ENCODE peak calls at places on chromosomes 5 and 9, in seven cellular contexts. S, A, C, E, N, Z and U are unnamed samples.

GRCh38 chr5:115377468-115378217 is 81.2 kb upstream of the CCDC112 start:
- DNase-seq in S (no peak), A (no peak), C (no peak), E (peak; percentile 58), N (no peak), Z (no peak), U (no peak)

GRCh38 chr5:168408561-168409321 is 77.5 kb upstream of the RARS1 start:
- DNase-seq in S (no peak), A (no peak), C (no peak), E (no peak), N (no peak), Z (no peak), U (no peak)

GRCh38 chr5:154782812-154783592 is 27.8 kb downstream of the LARP1 start:
- DNase-seq in S (no peak), A (no peak), C (no peak), E (no peak), N (no peak), Z (no peak), U (no peak)

GRCh38 chr9:550267-550790 is 291.2 kb upstream of the DMRT1 start:
- DNase-seq in S (no peak), A (no peak), C (no peak), E (no peak), N (no peak), Z (no peak), U (no peak)

GRCh38 chr5:109868737-109869136 is 179.0 kb downstream of the MAN2A1 start:
- DNase-seq in S (no peak), A (no peak), C (no peak), E (peak; percentile 45), N (no peak), Z (no peak), U (no peak)

GRCh38 chr9:23825143-23825531 is 903 bp downstream of the ELAVL2 start:
- DNase-seq in S (no peak), A (no peak), C (no peak), E (no peak), N (no peak), Z (peak; percentile 60), U (no peak)

GRCh38 chr5:132224721-132225120 is 2.9 kb downstream of the P4HA2 start:
- DNase-seq in S (no peak), A (no peak), C (no peak), E (no peak), N (no peak), Z (no peak), U (no peak)

GRCh38 chr9:86304236-86304730 is 21.9 kb upstream of the ISCA1 start:
- DNase-seq in S (no peak), A (no peak), C (no peak), E (no peak), N (no peak), Z (no peak), U (no peak)

GRCh38 chr5:172920447-172920849 is 38.8 kb upstream of the RPL26L1 start:
- DNase-seq in S (no peak), A (no peak), C (no peak), E (peak; percentile 88), N (no peak), Z (no peak), U (no peak)

GRCh38 chr5:126867237-126867636 is 90.3 kb downstream of the LMNB1 start:
- DNase-seq in S (no peak), A (no peak), C (no peak), E (no peak), N (no peak), Z (no peak), U (no peak)

GRCh38 chr5:135033026-135033861 is 784 bp downstream of the PITX1 start:
- DNase-seq in S (no peak), A (no peak), C (no peak), E (peak; percentile 65), N (no peak), Z (peak; percentile 78), U (no peak)

GRCh38 chr5:53423724-53424123 is 56.7 kb upstream of the FST start:
- DNase-seq in S (no peak), A (no peak), C (no peak), E (no peak), N (no peak), Z (no peak), U (no peak)

GRCh38 chr5:65151632-65152031 is 330.1 kb downstream of the ADAMTS6 start:
- DNase-seq in S (no peak), A (no peak), C (no peak), E (no peak), N (no peak), Z (no peak), U (no peak)

GRCh38 chr5:115424446-115424845 is 120.1 kb downstream of the FEM1C start:
- DNase-seq in S (no peak), A (no peak), C (no peak), E (no peak), N (no peak), Z (no peak), U (no peak)

GRCh38 chr9:5621327-5621726 is 7.6 kb upstream of the RIC1 start:
- DNase-seq in S (no peak), A (no peak), C (no peak), E (peak; percentile 88), N (no peak), Z (no peak), U (no peak)

GRCh38 chr5:57383093-57383861 is 99.3 kb downstream of the ACTBL2 start:
- DNase-seq in S (no peak), A (no peak), C (no peak), E (peak; percentile 95), N (no peak), Z (no peak), U (no peak)

GRCh38 chr9:134562146-134562753 is 79.4 kb upstream of the COL5A1 start:
- DNase-seq in S (no peak), A (no peak), C (no peak), E (no peak), N (no peak), Z (peak; percentile 16), U (no peak)

GRCh38 chr5:103908327-103909099 is 345.9 kb upstream of the NUDT12 start:
- DNase-seq in S (no peak), A (no peak), C (no peak), E (no peak), N (no peak), Z (no peak), U (no peak)

GRCh38 chr9:107387401-107387800 is 102.2 kb downstream of the KLF4 start:
- DNase-seq in S (no peak), A (no peak), C (no peak), E (no peak), N (no peak), Z (no peak), U (no peak)

GRCh38 chr5:39716532-39716971 is 291.8 kb upstream of the DAB2 start:
- DNase-seq in S (no peak), A (peak; percentile 4), C (no peak), E (peak; percentile 45), N (no peak), Z (peak; percentile 62), U (no peak)

GRCh38 chr5:172223901-172224873 is 30.2 kb downstream of the EFCAB9 start:
- DNase-seq in S (no peak), A (no peak), C (no peak), E (no peak), N (no peak), Z (no peak), U (no peak)

GRCh38 chr9:114507726-114508125 is 2.5 kb upstream of the WHRN start:
- DNase-seq in S (no peak), A (no peak), C (no peak), E (no peak), N (no peak), Z (no peak), U (no peak)

GRCh38 chr5:174556756-174557155 is 167.6 kb upstream of the MSX2 start:
- DNase-seq in S (no peak), A (no peak), C (no peak), E (no peak), N (no peak), Z (no peak), U (no peak)

GRCh38 chr9:92206490-92206889 is 87.0 kb downstream of the IARS1 start:
- DNase-seq in S (no peak), A (no peak), C (no peak), E (no peak), N (no peak), Z (no peak), U (no peak)

GRCh38 chr5:2998106-2998505 is 246.6 kb upstream of the IRX2 start:
- DNase-seq in S (no peak), A (no peak), C (no peak), E (no peak), N (no peak), Z (no peak), U (no peak)

GRCh38 chr9:134885647-134886412 is 5.2 kb downstream of the FCN2 start:
- DNase-seq in S (no peak), A (no peak), C (no peak), E (peak; percentile 1), N (no peak), Z (no peak), U (no peak)

GRCh38 chr5:96718635-96719077 is 56.5 kb downstream of the CAST start:
- DNase-seq in S (peak; percentile 57), A (no peak), C (no peak), E (peak; percentile 49), N (no peak), Z (no peak), U (no peak)

GRCh38 chr5:120942551-120942950 is 478.5 kb downstream of the PRR16 start:
- DNase-seq in S (no peak), A (no peak), C (no peak), E (peak; percentile 16), N (no peak), Z (no peak), U (no peak)

GRCh38 chr5:177412603-177413233 is 3.4 kb upstream of the F12 start:
- DNase-seq in S (no peak), A (no peak), C (no peak), E (no peak), N (no peak), Z (no peak), U (no peak)

GRCh38 chr5:157890825-157891587 is 32.1 kb upstream of the CLINT1 start:
- DNase-seq in S (no peak), A (no peak), C (no peak), E (no peak), N (no peak), Z (no peak), U (no peak)

GRCh38 chr9:77935974-77936373 is 95.6 kb downstream of the GNAQ start:
- DNase-seq in S (no peak), A (no peak), C (no peak), E (no peak), N (no peak), Z (no peak), U (peak; percentile 87)

GRCh38 chr9:138120511-138121437 is 243.2 kb downstream of the CACNA1B start:
- DNase-seq in S (no peak), A (no peak), C (no peak), E (no peak), N (no peak), Z (peak; percentile 34), U (no peak)

GRCh38 chr5:127550652-127551409 is 33.4 kb downstream of the PRRC1 start:
- DNase-seq in S (no peak), A (no peak), C (no peak), E (no peak), N (no peak), Z (no peak), U (no peak)